ENCODE peak calls at places on chromosomes 13 and 19, in six cellular contexts. M is left ventricle myocardium inferior, A is NCI-H226, Q is NCI-H748 treated with DMSO at 0.1 percent for 48 hours, F is heart left ventricle, G is NCI-H1694. Y is an unnamed sample.

GRCh38 chr19:7870571-7871279 is 3.5 kb downstream of the PRR36 start:
- DNase-seq in F (no peak), A (peak), M (no peak), Q (no peak), G (no peak), Y (peak)

GRCh38 chr13:113445791-113446487 is 7.3 kb downstream of the ADPRHL1 start:
- DNase-seq in A (no peak), Q (no peak), F (no peak), G (no peak), M (no peak), Y (peak)

GRCh38 chr13:39417643-39418042 is 185.3 kb downstream of the LHFPL6 start:
- DNase-seq in G (no peak), Q (no peak), F (no peak), A (peak), M (no peak), Y (peak)

GRCh38 chr19:42280761-42281174 is 11.7 kb downstream of the CIC start:
- DNase-seq in A (no peak), F (no peak), Q (no peak), M (no peak), G (peak), Y (no peak)

GRCh38 chr19:54415208-54415900 is at the start of gene TTYH1:
- DNase-seq in A (no peak), Q (no peak), F (no peak), M (no peak), G (no peak), Y (peak)

GRCh38 chr19:7888145-7888825 is at the start of gene LRRC8E:
- DNase-seq in M (no peak), Q (no peak), F (no peak), G (no peak), A (peak), Y (peak)

GRCh38 chr13:90355162-90355751 is 992.2 kb upstream of the MIR17HG start:
- DNase-seq in Q (no peak), F (no peak), M (no peak), A (no peak), G (no peak), Y (no peak)

GRCh38 chr13:101673360-101674105 is 221.1 kb downstream of the ITGBL1 start:
- DNase-seq in F (no peak), G (no peak), M (no peak), A (peak), Q (no peak), Y (no peak)

GRCh38 chr19:18417250-18418033 is 1.8 kb upstream of the SSBP4 start:
- DNase-seq in A (peak), G (no peak), F (peak), Q (peak), M (peak), Y (peak)

GRCh38 chr13:44504146-44504545 is 72.0 kb downstream of the TSC22D1 start:
- DNase-seq in M (no peak), G (no peak), F (no peak), Q (no peak), A (no peak), Y (no peak)

GRCh38 chr13:43963726-43964125 is 84.0 kb downstream of the LACC1 start:
- DNase-seq in A (no peak), G (no peak), M (no peak), Q (no peak), F (no peak), Y (no peak)

GRCh38 chr19:34639491-34640085 is 37.4 kb downstream of the SCGB2B2 start:
- DNase-seq in A (peak), F (peak), G (peak), Q (peak), M (no peak), Y (no peak)

GRCh38 chr13:110731072-110731471 is 17.6 kb downstream of the ING1 start:
- DNase-seq in A (no peak), F (no peak), M (no peak), Q (no peak), G (no peak), Y (no peak)

GRCh38 chr13:29786698-29787097 is 63.7 kb downstream of the UBL3 start:
- DNase-seq in A (no peak), F (no peak), Q (no peak), G (no peak), M (no peak), Y (no peak)

GRCh38 chr19:313169-313987 is 22.2 kb upstream of the PLPP2 start:
- DNase-seq in A (no peak), G (no peak), Q (no peak), F (no peak), M (no peak), Y (no peak)

GRCh38 chr13:43558312-43558711 is 228.5 kb downstream of the ENOX1 start:
- DNase-seq in M (no peak), A (no peak), Q (no peak), G (no peak), F (no peak), Y (no peak)

GRCh38 chr13:20461481-20461859 is 64.2 kb downstream of the CRYL1 start:
- DNase-seq in F (no peak), A (peak), G (no peak), Q (no peak), M (no peak), Y (no peak)

GRCh38 chr13:111344471-111345191 is 24.2 kb downstream of the TEX29 start:
- DNase-seq in M (no peak), G (no peak), Q (no peak), F (no peak), A (no peak), Y (no peak)

GRCh38 chr13:26785845-26786630 is 25.5 kb upstream of the GPR12 start:
- DNase-seq in Q (peak), G (peak), A (no peak), F (peak), M (no peak), Y (no peak)